ENCODE peak calls at places on chromosomes 16 and 17, in four cellular contexts. E, P, R and D are unnamed samples.

GRCh38 chr17:17845046-17845775 is 8.4 kb upstream of the SREBF1 start:
- DNase-seq in E (no peak), P (no peak), R (no peak), D (no peak)

GRCh38 chr17:42917236-42917603 is 16.6 kb downstream of the G6PC1 start:
- DNase-seq in E (no peak), P (no peak), R (no peak), D (no peak)

GRCh38 chr17:65231086-65231485 is 93.9 kb downstream of the RGS9 start:
- DNase-seq in E (peak), P (no peak), R (no peak), D (no peak)

GRCh38 chr16:86885139-86885538 is 306.8 kb downstream of the FOXL1 start:
- DNase-seq in E (no peak), P (no peak), R (no peak), D (no peak)

GRCh38 chr17:58120195-58120822 is 27.9 kb upstream of the OR4D1 start:
- DNase-seq in E (peak), P (no peak), R (no peak), D (peak)

GRCh38 chr17:64115871-64116534 is 13.9 kb downstream of the ERN1 start:
- DNase-seq in E (peak), P (no peak), R (no peak), D (no peak)

GRCh38 chr17:51255673-51256072 is 4.2 kb downstream of the MBTD1 start:
- DNase-seq in E (no peak), P (no peak), R (no peak), D (no peak)

GRCh38 chr16:54545890-54546476 is 259.4 kb upstream of the IRX3 start:
- DNase-seq in E (no peak), P (no peak), R (no peak), D (no peak)

GRCh38 chr16:73126453-73126853 is 78.5 kb upstream of the ZFHX3 start:
- DNase-seq in E (peak), P (no peak), R (no peak), D (no peak)

DNA sequence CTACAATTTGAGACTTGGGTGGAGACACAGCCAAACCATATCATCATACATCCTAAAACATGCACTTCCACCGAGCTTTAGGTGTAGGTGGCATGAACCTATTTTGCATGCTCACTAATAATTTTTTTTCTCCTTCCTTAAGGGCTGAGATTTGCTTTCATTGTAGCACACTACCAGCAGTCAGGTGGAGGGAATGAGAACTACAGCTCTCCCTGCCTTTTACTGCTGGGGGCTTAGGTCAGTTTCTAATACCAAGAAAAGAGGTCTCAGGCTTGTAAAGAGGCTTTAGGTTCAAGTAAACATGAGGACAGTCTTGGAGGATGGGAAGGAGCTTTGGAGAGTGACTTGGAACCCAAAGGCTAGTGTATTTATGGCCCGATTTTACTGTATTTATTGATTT is 22.0 kb downstream of the CFAP20 start:
- DNase-seq in E (no peak), P (no peak), R (no peak), D (no peak)
- TF ChIP-seq CTCF in E (no peak), P (no peak), R (no peak), D (peak)

GRCh38 chr16:68432701-68433100 is 15.6 kb downstream of the SMPD3 start:
- DNase-seq in E (no peak), P (no peak), R (no peak), D (no peak)

GRCh38 chr16:68434654-68435210 is 13.6 kb downstream of the SMPD3 start:
- DNase-seq in E (no peak), P (no peak), R (no peak), D (no peak)

GRCh38 chr16:68433316-68433715 is 15.0 kb downstream of the SMPD3 start:
- DNase-seq in E (no peak), P (no peak), R (no peak), D (no peak)

DNA sequence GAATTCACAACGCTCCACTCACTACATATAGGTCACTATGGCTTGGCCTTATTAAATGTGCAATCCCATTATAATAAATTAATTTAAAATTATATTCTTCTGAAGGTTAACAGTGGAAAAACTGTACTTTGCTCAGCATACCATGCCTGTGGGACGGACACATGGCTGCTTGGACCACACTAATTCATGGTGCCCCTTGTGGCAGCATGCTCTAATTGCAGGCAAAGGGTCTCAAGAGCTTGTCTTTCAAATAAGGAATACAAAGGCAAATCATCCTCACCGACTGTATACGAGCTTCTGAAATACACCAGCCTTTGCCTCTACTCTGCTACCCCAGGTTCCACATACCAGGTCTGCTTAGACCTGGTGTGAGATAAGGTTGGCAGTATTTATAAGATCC is 11.7 kb downstream of the SMPD3 start:
- DNase-seq in E (peak), P (no peak), R (no peak), D (no peak)
- TF ChIP-seq CTCF in E (no peak), P (no peak), R (no peak), D (peak)

GRCh38 chr16:4361944-4362311 is 9.7 kb upstream of the VASN start:
- DNase-seq in E (no peak), P (no peak), R (no peak), D (no peak)
- TF ChIP-seq CTCF in E (no peak), P (no peak), R (no peak), D (no peak)

DNA sequence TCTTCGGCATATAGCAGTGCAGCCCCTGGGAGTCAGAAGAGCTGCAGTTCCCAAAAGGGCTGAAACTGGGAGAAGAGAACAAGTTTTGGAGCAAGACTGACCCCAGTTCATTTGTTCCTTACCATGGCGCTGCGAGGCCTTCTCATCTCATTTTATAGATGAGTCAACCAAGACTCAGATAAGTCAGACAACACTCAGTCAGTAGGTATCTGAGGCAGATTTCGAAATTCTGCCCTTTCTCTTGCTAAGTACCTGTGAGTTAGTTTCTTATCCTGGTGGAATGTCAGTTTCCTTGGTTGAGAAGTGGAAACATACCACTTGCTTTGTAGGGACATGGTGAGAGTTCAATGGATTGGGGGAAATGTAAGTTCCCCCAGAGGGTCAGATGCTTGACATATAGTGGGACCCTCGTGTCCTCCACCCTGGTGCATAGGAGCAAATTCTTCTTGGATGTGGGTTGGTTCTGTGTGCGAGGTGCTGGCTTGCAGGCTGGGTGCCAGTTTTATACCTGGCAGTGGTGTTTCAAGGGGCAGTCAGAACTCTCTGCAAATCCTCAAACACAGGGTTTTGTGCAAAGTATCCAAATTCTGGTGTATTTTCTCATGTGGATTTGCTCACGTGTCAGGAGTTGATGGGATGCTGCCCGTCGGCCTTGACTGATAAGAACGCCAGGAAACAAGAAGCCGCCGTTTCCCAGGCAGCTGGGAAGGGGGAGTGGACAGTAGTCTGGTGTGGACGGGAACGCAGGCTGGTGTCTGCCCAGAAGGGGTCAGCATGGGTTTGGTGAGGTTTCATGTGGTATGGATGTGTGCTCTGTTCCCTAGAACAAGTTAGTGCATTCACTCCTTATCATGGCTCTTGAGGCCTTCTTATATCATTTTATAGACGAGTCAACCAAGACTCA is 61.1 kb upstream of the CIBAR2 start:
- DNase-seq in E (peak), P (peak), R (no peak), D (no peak)
- TF ChIP-seq CTCF in E (no peak), P (peak), R (no peak), D (no peak)

DNA sequence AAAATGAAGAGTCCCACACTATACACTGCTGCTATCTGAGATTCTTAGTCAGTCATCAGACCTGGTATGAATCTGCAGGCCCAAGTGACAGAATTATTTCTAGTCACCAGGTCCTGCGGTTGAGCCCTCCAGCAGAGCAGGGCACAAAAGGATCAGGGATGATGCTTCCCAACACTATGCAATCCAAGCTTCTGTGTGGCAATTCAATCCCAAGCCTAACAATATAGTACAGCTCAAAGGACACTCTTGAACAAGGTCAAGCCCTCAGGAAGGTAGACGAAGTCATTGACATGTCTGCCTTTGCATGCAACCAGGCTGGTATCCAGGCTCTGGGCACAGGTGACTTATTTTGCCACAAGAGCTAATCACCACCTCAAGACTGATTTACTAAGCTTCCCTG is 5.8 kb downstream of the DCUN1D3 start:
- DNase-seq in E (no peak), P (no peak), R (no peak), D (no peak)
- TF ChIP-seq CTCF in E (no peak), P (no peak), R (no peak), D (no peak)